ENCODE peak calls at places on chromosome 3, in eight cellular contexts. V, D, Y, M, K, I, B and S are unnamed samples.

GRCh38 chr3:52495777-52496602 is 852 bp downstream of the STAB1 start:
- DNase-seq in K (no peak), V (no peak), B (no peak), Y (no peak), D (no peak), I (no peak), M (no peak), S (no peak)

GRCh38 chr3:193016437-193016887 is 98.8 kb upstream of the MB21D2 start:
- DNase-seq in M (no peak), K (no peak), I (no peak), Y (no peak), B (no peak), D (no peak), V (peak; percentile 21), S (no peak)

GRCh38 chr3:12178091-12178820 is 19.5 kb upstream of the TIMP4 start:
- DNase-seq in Y (no peak), I (no peak), M (no peak), K (peak; percentile 72), D (no peak), V (peak; percentile 55), B (no peak), S (no peak)

GRCh38 chr3:143783856-143784370 is 64.4 kb downstream of the SLC9A9 start:
- DNase-seq in Y (no peak), I (no peak), M (no peak), B (no peak), K (no peak), D (no peak), V (no peak), S (no peak)

GRCh38 chr3:152405915-152406802 is 137.4 kb downstream of the MBNL1 start:
- DNase-seq in I (no peak), V (no peak), D (no peak), Y (no peak), M (peak; percentile 1), K (no peak), B (no peak), S (no peak)

GRCh38 chr3:178320481-178321352 is 215.5 kb upstream of the KCNMB2 start:
- DNase-seq in K (peak; percentile 63), D (no peak), I (no peak), Y (no peak), B (peak; percentile 5), V (no peak), M (no peak), S (no peak)

GRCh38 chr3:159005148-159005547 is 203.3 kb downstream of the MFSD1 start:
- DNase-seq in M (no peak), I (no peak), Y (no peak), D (no peak), B (no peak), V (no peak), K (no peak), S (no peak)

GRCh38 chr3:167493240-167493639 is 19.4 kb upstream of the SERPINI2 start:
- DNase-seq in B (no peak), I (no peak), D (no peak), K (no peak), V (no peak), Y (no peak), M (no peak), S (no peak)

GRCh38 chr3:123843668-123844067 is 40.5 kb downstream of the MYLK start:
- DNase-seq in D (no peak), K (no peak), M (no peak), I (no peak), Y (no peak), V (no peak), B (no peak), S (no peak)

GRCh38 chr3:198108756-198109155 is 148.7 kb downstream of the LMLN start:
- DNase-seq in I (no peak), D (no peak), M (no peak), V (no peak), Y (no peak), B (no peak), K (no peak), S (no peak)

GRCh38 chr3:82000350-82000749 is 238.9 kb upstream of the GBE1 start:
- DNase-seq in K (no peak), V (no peak), I (no peak), Y (no peak), M (no peak), B (no peak), D (no peak), S (no peak)

GRCh38 chr3:82000773-82001172 is 239.3 kb upstream of the GBE1 start:
- DNase-seq in K (no peak), Y (no peak), V (no peak), I (no peak), B (no peak), M (no peak), D (no peak), S (no peak)

GRCh38 chr3:81998139-81998755 is 236.8 kb upstream of the GBE1 start:
- DNase-seq in Y (no peak), D (no peak), I (no peak), V (no peak), M (no peak), K (no peak), B (no peak), S (no peak)

GRCh38 chr3:81989773-81990172 is 228.3 kb upstream of the GBE1 start:
- DNase-seq in V (no peak), Y (no peak), M (no peak), K (no peak), I (no peak), B (no peak), D (no peak), S (no peak)

DNA sequence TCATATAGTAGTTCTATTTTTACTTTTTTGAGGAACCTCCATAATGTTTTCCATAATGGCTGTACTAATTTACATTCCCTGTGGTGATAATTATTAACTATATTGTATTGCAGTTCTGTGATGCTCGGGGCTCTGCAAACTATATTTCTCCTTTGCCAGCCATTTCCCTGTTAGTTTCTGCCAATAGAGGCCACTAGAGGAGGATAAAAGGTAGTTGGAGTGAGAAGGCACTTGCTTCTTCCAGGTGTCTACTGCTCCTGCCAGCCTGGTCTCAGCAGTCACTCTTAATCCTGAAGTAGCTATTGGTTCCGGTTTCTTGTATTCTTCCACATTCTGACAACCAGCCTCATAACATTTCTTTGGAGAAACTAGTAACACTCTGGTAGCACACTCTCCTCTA is 233.9 kb upstream of the GBE1 start:
- DNase-seq in V (no peak), Y (no peak), I (no peak), M (no peak), D (no peak), K (no peak), B (no peak), S (no peak)
- TF ChIP-seq CTCF in V (no peak), Y (no peak), I (no peak), M (no peak), D (no peak), K (no peak), B (no peak), S (no peak)

GRCh38 chr3:18446067-18446793 is 21.1 kb upstream of the SATB1 start:
- DNase-seq in B (no peak), I (no peak), K (no peak), Y (no peak), V (no peak), M (no peak), D (no peak), S (no peak)

GRCh38 chr3:18445421-18446066 is 20.4 kb upstream of the SATB1 start:
- DNase-seq in K (peak; percentile 63), B (peak; percentile 6), V (no peak), D (no peak), M (no peak), I (no peak), Y (no peak), S (no peak)

GRCh38 chr3:18443670-18444596 is 18.8 kb upstream of the SATB1 start:
- DNase-seq in B (peak; percentile 5), D (no peak), Y (peak; percentile 50), I (peak; percentile 55), V (peak; percentile 33), M (peak; percentile 39), K (peak; percentile 71), S (peak; percentile 34)

GRCh38 chr3:18442743-18443669 is 17.9 kb upstream of the SATB1 start:
- DNase-seq in I (no peak), K (no peak), B (no peak), M (peak; percentile 5), Y (no peak), V (no peak), D (no peak), S (no peak)

DNA sequence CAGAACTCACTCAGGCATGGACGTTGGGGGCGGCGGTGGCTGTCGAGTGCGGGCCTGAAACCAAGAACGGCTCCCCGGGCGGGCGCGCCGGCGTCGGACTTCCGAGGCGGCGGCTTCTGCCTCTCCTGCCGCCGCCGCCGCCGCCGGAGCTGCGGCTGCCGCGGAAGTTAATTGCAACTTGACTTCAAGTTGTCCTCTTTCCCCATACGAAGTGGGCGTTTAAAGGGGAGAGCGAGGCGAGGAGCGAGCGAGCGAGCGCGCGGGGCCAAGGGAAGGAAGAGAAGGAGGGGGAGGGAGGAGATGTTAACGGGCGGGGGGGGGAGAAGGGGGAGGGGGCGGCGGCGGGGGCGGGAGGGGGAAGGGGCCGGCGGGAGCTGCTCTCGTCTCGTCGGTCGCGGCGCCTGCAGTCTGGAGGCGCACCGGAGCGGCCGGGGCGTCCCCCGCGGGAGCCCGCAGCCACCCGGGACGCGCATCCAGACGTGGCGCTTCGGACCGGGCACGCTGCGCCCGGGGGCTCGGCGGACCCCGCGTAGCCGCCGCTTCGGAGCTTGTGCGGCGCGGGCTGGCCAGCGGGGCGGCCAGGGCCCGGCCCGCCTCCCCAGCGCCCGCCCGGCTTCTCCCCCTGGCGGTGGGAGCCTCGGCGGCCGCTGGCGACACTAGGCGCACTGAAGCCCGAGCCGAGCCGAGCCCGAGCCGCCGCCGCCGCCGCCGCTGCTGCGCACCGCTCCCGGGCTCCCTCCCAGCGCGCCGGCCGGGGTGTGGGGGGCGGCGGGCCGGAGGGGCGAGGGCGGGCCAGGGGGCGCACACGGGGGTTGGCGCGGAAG is 19.7 kb upstream of the SATB1 start:
- DNase-seq in K (peak; percentile 82), Y (peak; percentile 64), D (no peak), I (peak; percentile 86), B (peak; percentile 30), M (peak; percentile 87), V (peak; percentile 81), S (peak; percentile 82)
- TF ChIP-seq CTCF in K (no peak), Y (peak; percentile 62), D (peak; percentile 15), I (peak; percentile 35), B (no peak), M (no peak), V (peak; percentile 16), S (no peak)

DNA sequence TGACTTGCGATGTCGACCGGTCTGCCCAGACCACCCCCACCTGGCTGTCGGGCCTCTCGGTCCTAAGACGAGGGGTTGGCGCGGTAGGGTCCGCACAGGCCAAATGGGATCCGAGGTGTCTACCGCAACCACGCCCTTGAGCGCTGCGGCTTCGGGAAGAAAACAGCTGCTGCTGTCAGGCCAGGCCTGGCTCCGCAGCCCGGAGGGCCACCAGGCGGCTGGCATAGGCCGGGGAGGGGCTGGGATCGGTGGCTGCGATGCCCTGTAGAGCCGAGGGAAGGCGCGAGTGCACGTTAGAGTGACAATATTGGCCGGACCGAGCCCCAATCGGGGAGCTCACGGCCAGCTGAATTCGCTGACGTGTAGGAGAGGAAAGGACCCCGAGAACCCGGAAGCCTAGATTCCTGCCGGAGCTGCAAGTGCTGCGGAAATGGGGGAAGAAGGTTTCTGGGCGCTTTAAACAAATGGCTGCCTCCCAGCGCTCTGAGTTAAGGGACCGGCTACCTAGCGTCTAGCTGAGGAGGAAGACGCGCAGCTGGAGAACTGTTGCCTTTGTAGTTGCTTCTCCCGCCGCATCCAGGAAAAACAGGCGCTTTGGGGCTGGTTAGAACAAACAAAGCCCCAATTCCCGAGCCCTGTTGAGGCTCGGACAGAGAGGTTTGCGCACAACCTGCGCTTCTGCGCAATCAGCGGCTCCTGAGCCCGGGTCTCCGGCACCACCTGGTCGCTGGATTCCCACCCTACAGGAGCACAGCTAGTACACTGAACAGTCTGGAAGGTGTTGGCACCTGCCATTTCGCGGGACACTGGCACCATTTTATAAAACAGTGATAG is 14.0 kb downstream of the ZIC4 start:
- DNase-seq in B (no peak), V (peak; percentile 85), Y (no peak), D (no peak), K (peak; percentile 56), M (peak; percentile 75), I (no peak), S (no peak)
- TF ChIP-seq CTCF in B (no peak), V (peak; percentile 26), Y (no peak), D (no peak), K (no peak), M (peak; percentile 26), I (no peak), S (no peak)

GRCh38 chr3:139629033-139629432 is 48.7 kb downstream of the NMNAT3 start:
- DNase-seq in M (no peak), V (no peak), Y (no peak), I (no peak), B (peak; percentile 9), K (no peak), D (peak; percentile 7), S (no peak)
- TF ChIP-seq CTCF in M (no peak), V (peak; percentile 19), Y (no peak), I (no peak), B (peak; percentile 63), K (no peak), D (peak; percentile 62), S (no peak)